ENCODE peak calls at places on chromosomes 2 and 18, in ten cellular contexts. L is heart right ventricle, Q is tibial artery, D is neural progenitor cell, I is left ventricle myocardium inferior, K is Peyer's patch, V is substantia nigra, P is right cardiac atrium, T is sigmoid colon, F is kidney. J is an unnamed sample.

GRCh38 chr2:88903744-88904353 is 212.4 kb downstream of the RPIA start:
- DNase-seq in L (no peak), Q (no peak), D (no peak), I (no peak), K (no peak), V (no peak), P (peak), T (no peak), F (no peak), J (no peak)

GRCh38 chr18:50313873-50314460 is 26.5 kb upstream of the CXXC1 start:
- DNase-seq in L (no peak), Q (no peak), D (no peak), I (no peak), K (no peak), V (no peak), P (no peak), T (no peak), F (no peak), J (no peak)

GRCh38 chr2:134601266-134601665 is 117.5 kb downstream of the TMEM163 start:
- DNase-seq in L (no peak), Q (no peak), D (no peak), I (no peak), K (no peak), V (no peak), P (peak), T (no peak), F (no peak), J (no peak)

GRCh38 chr2:157264099-157264498 is 6.6 kb downstream of the GALNT5 start:
- DNase-seq in L (no peak), Q (no peak), D (no peak), I (no peak), K (no peak), V (no peak), P (no peak), T (no peak), F (no peak), J (no peak)

GRCh38 chr2:38533180-38533579 is 69.5 kb downstream of the HNRNPLL start:
- DNase-seq in L (no peak), Q (no peak), D (no peak), I (no peak), K (peak), V (peak), P (peak), T (peak), F (no peak), J (no peak)

GRCh38 chr2:64750001-64750816 is 96.5 kb upstream of the SERTAD2 start:
- DNase-seq in L (peak), Q (peak), D (peak), I (peak), K (peak), V (peak), P (peak), T (peak), F (peak), J (peak)

GRCh38 chr2:239324456-239324855 is 76.4 kb downstream of the HDAC4 start:
- DNase-seq in L (no peak), Q (no peak), D (no peak), I (no peak), K (no peak), V (no peak), P (no peak), T (no peak), F (no peak), J (no peak)

GRCh38 chr2:30222636-30223360 is 8.5 kb upstream of the LBH start:
- DNase-seq in L (no peak), Q (no peak), D (no peak), I (no peak), K (no peak), V (no peak), P (no peak), T (peak), F (no peak), J (no peak)

GRCh38 chr18:28080876-28081300 is 96.0 kb downstream of the CDH2 start:
- DNase-seq in L (no peak), Q (no peak), D (no peak), I (no peak), K (no peak), V (no peak), P (no peak), T (no peak), F (no peak), J (no peak)

GRCh38 chr2:72681016-72681995 is 144.5 kb downstream of the EXOC6B start:
- DNase-seq in L (no peak), Q (no peak), D (no peak), I (no peak), K (no peak), V (no peak), P (no peak), T (no peak), F (no peak), J (no peak)

GRCh38 chr2:237704476-237705224 is 77.3 kb downstream of the LRRFIP1 start:
- DNase-seq in L (no peak), Q (no peak), D (no peak), I (no peak), K (no peak), V (no peak), P (no peak), T (no peak), F (no peak), J (no peak)

GRCh38 chr2:45263147-45263546 is 253.9 kb upstream of the SIX2 start:
- DNase-seq in L (no peak), Q (no peak), D (no peak), I (no peak), K (no peak), V (no peak), P (no peak), T (no peak), F (no peak), J (no peak)

GRCh38 chr18:27887287-27887686 is 289.6 kb downstream of the CDH2 start:
- DNase-seq in L (no peak), Q (no peak), D (no peak), I (no peak), K (no peak), V (no peak), P (no peak), T (no peak), F (no peak), J (no peak)

GRCh38 chr2:168687314-168687713 is 115.1 kb upstream of the NOSTRIN start:
- DNase-seq in L (no peak), Q (no peak), D (peak), I (no peak), K (no peak), V (no peak), P (no peak), T (no peak), F (no peak), J (no peak)

GRCh38 chr2:196739031-196739430 is 60.5 kb downstream of the GTF3C3 start:
- DNase-seq in L (no peak), Q (no peak), D (no peak), I (no peak), K (no peak), V (no peak), P (no peak), T (no peak), F (no peak), J (no peak)

GRCh38 chr2:68030529-68030928 is 32.3 kb downstream of the C1D start:
- DNase-seq in L (no peak), Q (no peak), D (no peak), I (no peak), K (no peak), V (no peak), P (no peak), T (no peak), F (no peak), J (no peak)

GRCh38 chr2:29544917-29545316 is 376.5 kb downstream of the ALK start:
- DNase-seq in L (no peak), Q (no peak), D (no peak), I (no peak), K (no peak), V (no peak), P (no peak), T (no peak), F (no peak), J (no peak)

GRCh38 chr2:169709335-169709734 is 15.1 kb downstream of the PHOSPHO2 start:
- DNase-seq in L (no peak), Q (no peak), D (no peak), I (no peak), K (no peak), V (no peak), P (no peak), T (no peak), F (no peak), J (no peak)

GRCh38 chr2:220014961-220015360 is 387.5 kb downstream of the SLC4A3 start:
- DNase-seq in L (no peak), Q (no peak), D (no peak), I (no peak), K (no peak), V (no peak), P (no peak), T (no peak), F (no peak), J (no peak)

GRCh38 chr2:196238836-196239380 is 67.5 kb upstream of the STK17B start:
- DNase-seq in L (no peak), Q (no peak), D (no peak), I (no peak), K (no peak), V (no peak), P (no peak), T (no peak), F (no peak), J (no peak)

GRCh38 chr18:48550101-48550729 is 11.4 kb downstream of the CTIF start:
- DNase-seq in L (no peak), Q (peak), D (no peak), I (no peak), K (no peak), V (no peak), P (no peak), T (no peak), F (no peak), J (no peak)

GRCh38 chr2:236754234-236754924 is 184.8 kb downstream of the ACKR3 start:
- DNase-seq in L (no peak), Q (peak), D (peak), I (no peak), K (no peak), V (no peak), P (no peak), T (no peak), F (no peak), J (no peak)

GRCh38 chr2:127612111-127612822 is 33.7 kb upstream of the GPR17 start:
- DNase-seq in L (no peak), Q (peak), D (no peak), I (no peak), K (peak), V (no peak), P (peak), T (peak), F (no peak), J (no peak)

GRCh38 chr2:119853777-119854399 is 94.2 kb downstream of the PTPN4 start:
- DNase-seq in L (no peak), Q (no peak), D (peak), I (no peak), K (no peak), V (no peak), P (no peak), T (no peak), F (no peak), J (no peak)

GRCh38 chr2:34241905-34242740 is 643.0 kb upstream of the FAM98A start:
- DNase-seq in L (no peak), Q (no peak), D (peak), I (no peak), K (no peak), V (no peak), P (no peak), T (no peak), F (peak), J (no peak)

GRCh38 chr18:71327443-71328120 is 1038.7 kb downstream of the SOCS6 start:
- DNase-seq in L (no peak), Q (no peak), D (no peak), I (no peak), K (no peak), V (no peak), P (no peak), T (no peak), F (no peak), J (no peak)

GRCh38 chr2:239607795-239608171 is 207.0 kb upstream of the HDAC4 start:
- DNase-seq in L (no peak), Q (peak), D (no peak), I (no peak), K (no peak), V (no peak), P (no peak), T (peak), F (no peak), J (no peak)

GRCh38 chr18:48136544-48137353 is 206.3 kb upstream of the SMAD2 start:
- DNase-seq in L (no peak), Q (peak), D (peak), I (no peak), K (no peak), V (no peak), P (peak), T (no peak), F (peak), J (no peak)

GRCh38 chr2:151085101-151085640 is 176.5 kb downstream of the RBM43 start:
- DNase-seq in L (no peak), Q (no peak), D (no peak), I (no peak), K (no peak), V (no peak), P (no peak), T (no peak), F (no peak), J (no peak)

GRCh38 chr18:37403100-37403781 is 162.4 kb downstream of the CELF4 start:
- DNase-seq in L (peak), Q (no peak), D (no peak), I (peak), K (no peak), V (no peak), P (peak), T (no peak), F (peak), J (no peak)

GRCh38 chr2:190136259-190136658 is 73.7 kb upstream of the MSTN start:
- DNase-seq in L (no peak), Q (no peak), D (no peak), I (no peak), K (no peak), V (no peak), P (no peak), T (no peak), F (no peak), J (no peak)

GRCh38 chr18:35088931-35089330 is 47.7 kb downstream of the MAPRE2 start:
- DNase-seq in L (no peak), Q (no peak), D (no peak), I (no peak), K (no peak), V (no peak), P (no peak), T (no peak), F (no peak), J (no peak)
- H3K27ac ChIP-seq in L (peak), Q (no peak), D (no peak), I (peak), K (no peak), V (no peak), P (no peak), T (no peak), F (no peak), J (no peak)

DNA sequence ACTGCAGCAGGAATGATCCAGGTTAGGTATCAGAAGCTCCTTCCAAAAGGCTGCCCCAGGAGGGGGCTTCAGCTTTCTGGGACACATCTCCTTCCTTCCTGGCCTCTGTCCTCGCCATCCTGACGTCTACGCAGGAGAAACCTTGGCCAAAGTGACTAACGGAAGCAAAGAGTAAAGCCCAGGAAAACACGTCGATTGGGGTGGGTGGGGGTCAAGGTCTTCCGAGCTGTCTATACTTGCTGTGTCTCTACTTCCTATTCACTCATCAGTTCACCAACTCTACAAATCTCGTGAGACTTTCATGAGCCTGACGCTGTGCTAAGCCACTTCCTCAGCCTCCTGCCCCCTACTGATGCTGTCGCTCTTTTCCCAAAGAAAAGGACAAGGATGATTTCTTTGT is 212.6 kb downstream of the TNS1 start:
- DNase-seq in L (no peak), Q (peak), D (no peak), I (no peak), K (no peak), V (no peak), P (peak), T (peak), F (no peak), J (no peak)
- H3K27ac ChIP-seq in L (peak), Q (peak), D (no peak), I (peak), K (no peak), V (no peak), P (no peak), T (peak), F (peak), J (no peak)

GRCh38 chr18:3150688-3151087 is 69.1 kb downstream of the MYOM1 start:
- DNase-seq in L (no peak), Q (no peak), D (no peak), I (no peak), K (no peak), V (no peak), P (no peak), T (no peak), F (no peak), J (no peak)

GRCh38 chr18:3154214-3154613 is 65.6 kb downstream of the MYOM1 start:
- DNase-seq in L (no peak), Q (no peak), D (no peak), I (no peak), K (no peak), V (no peak), P (no peak), T (no peak), F (no peak), J (no peak)

GRCh38 chr18:3152294-3152693 is 67.5 kb downstream of the MYOM1 start:
- DNase-seq in L (no peak), Q (no peak), D (no peak), I (no peak), K (no peak), V (no peak), P (no peak), T (no peak), F (no peak), J (no peak)

GRCh38 chr18:3151379-3152264 is 68.1 kb downstream of the MYOM1 start:
- DNase-seq in L (no peak), Q (no peak), D (peak), I (no peak), K (no peak), V (no peak), P (no peak), T (no peak), F (no peak), J (no peak)

DNA sequence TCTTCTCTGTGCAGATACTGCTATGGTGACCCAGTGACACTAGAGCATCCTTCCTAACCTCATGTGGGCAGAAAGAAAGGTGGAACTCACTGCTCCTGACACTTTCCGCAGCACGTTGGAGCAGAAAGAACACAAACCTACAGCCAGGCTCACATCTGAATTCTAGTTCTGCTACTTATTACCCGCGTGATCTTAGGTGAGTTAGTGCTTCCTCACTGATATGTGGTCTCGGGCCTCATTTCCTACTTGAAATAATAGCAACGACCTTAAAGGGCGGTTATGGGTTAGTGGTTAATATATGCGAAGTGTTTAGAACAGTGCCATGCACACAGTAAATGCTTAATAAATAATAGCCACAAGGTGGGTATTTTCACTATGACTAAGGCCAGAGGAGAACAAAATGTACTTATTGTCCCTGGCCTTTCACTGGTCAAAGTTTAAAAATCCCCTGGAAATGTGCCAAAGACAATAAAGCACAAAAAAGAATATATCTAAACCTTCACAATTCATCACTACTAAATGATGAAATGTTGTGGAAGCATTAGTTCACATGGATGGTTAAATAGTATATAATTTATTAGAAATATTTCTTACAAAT is 66.6 kb downstream of the MYOM1 start:
- DNase-seq in L (no peak), Q (no peak), D (no peak), I (no peak), K (no peak), V (no peak), P (no peak), T (no peak), F (no peak), J (no peak)
- H3K27ac ChIP-seq in L (no peak), Q (peak), D (no peak), I (peak), K (no peak), V (no peak), P (no peak), T (no peak), F (no peak), J (no peak)

DNA sequence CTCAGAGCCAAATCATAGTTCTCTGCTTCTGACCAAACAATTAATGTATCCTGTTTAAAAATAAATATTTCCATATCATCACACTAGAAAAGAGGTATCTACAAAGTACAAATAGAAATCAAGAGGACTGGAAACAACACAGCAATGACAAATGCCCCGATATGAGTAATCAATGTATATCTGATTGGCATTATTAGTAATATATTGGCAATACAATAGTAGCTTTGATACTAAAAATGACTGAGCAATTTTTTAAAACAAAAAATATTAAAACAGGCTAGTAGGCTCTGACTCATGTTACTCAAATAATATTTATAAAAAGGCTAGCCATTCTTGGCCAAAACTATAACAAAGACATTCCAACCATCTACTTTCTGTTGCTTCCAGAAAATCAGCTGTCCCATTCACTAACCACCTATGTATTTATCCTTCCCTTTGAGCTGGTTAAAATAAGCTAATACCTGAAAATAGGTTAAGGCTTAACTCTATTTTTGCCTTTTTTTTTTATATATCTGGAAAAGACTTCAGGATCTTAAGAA is 13.3 kb downstream of the PPP4R3B start:
- DNase-seq in L (no peak), Q (no peak), D (no peak), I (no peak), K (no peak), V (no peak), P (no peak), T (no peak), F (no peak), J (no peak)
- H3K27ac ChIP-seq in L (no peak), Q (no peak), D (no peak), I (no peak), K (no peak), V (no peak), P (no peak), T (peak), F (no peak), J (no peak)

DNA sequence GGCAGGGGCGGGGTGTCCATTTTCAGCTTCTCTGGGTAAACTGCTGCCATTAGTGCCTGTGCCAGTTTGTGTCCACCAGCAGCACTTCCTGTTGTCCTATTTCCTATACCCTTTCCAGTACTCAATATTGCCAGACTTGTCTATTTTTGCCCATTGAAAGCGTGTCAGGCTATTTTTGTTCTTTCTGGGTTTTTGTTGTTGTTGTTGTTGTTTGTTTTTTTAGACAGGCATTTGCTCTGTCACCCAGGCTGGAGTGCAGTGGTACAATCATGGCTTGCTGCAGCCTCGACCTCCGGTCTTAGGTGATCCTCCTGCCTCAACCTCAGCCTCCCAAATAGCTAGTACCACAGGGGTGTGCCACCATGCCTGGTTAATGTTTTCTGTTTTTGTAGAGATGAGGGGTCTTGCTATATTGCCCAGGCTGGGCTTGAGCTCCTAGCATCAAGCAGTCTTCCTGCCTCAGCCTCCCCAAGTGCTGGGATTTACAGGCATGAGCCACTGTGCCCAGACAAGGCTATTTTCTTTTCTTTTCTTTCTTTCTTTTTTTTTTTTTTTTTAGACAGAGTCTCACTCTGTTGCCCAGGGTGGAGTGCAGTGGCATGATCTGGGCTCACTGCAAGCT is 8.5 kb downstream of the PRELID3A start:
- DNase-seq in L (no peak), Q (no peak), D (no peak), I (no peak), K (no peak), V (no peak), P (no peak), T (no peak), F (no peak), J (no peak)
- H3K27ac ChIP-seq in L (peak), Q (peak), D (no peak), I (peak), K (no peak), V (peak), P (no peak), T (peak), F (peak), J (no peak)

GRCh38 chr2:105149272-105149671 is 92.3 kb upstream of the GPR45 start:
- DNase-seq in L (no peak), Q (no peak), D (no peak), I (no peak), K (no peak), V (no peak), P (no peak), T (no peak), F (no peak), J (no peak)
- H3K27ac ChIP-seq in L (no peak), Q (no peak), D (no peak), I (no peak), K (no peak), V (no peak), P (no peak), T (no peak), F (no peak), J (no peak)

J was measured in CD4-positive, alpha-beta T cell.